ENCODE peak calls at places on chromosomes 5 and 9, in ten cellular contexts. One of them, this sample, is unnamed.

GRCh38 chr5:43309657-43310056 is 3.6 kb downstream of the HMGCS1 start:
- DNase-seq in GOT3: no peak
- DNase-seq in IMR-90: peak; percentile 10
- DNase-seq in activated T-cell treated with anti-CD3 and anti-CD28 coated beads, Interleukin-2, amount 50 U/mL, for 72 hours: no peak
- DNase-seq in EL: no peak
- DNase-seq in A549: no peak
- DNase-seq in immature natural killer cell: no peak
- DNase-seq in cardiac fibroblast: no peak
- DNase-seq in lung microvascular endothelial cell: no peak
- DNase-seq in CD8-positive, alpha-beta T cell: no peak
- DNase-seq in this sample: no peak

GRCh38 chr5:14463629-14464028 is 118.0 kb upstream of the OTULINL start:
- DNase-seq in lung microvascular endothelial cell: peak; percentile 70
- DNase-seq in GOT3: no peak
- DNase-seq in activated T-cell treated with anti-CD3 and anti-CD28 coated beads, Interleukin-2, amount 50 U/mL, for 72 hours: no peak
- DNase-seq in CD8-positive, alpha-beta T cell: no peak
- DNase-seq in immature natural killer cell: no peak
- DNase-seq in cardiac fibroblast: peak; percentile 78
- DNase-seq in EL: peak; percentile 73
- DNase-seq in IMR-90: peak; percentile 75
- DNase-seq in A549: peak; percentile 25
- DNase-seq in this sample: no peak

GRCh38 chr5:42564689-42565356 is 141.6 kb downstream of the GHR start:
- DNase-seq in A549: no peak
- DNase-seq in IMR-90: no peak
- DNase-seq in CD8-positive, alpha-beta T cell: no peak
- DNase-seq in lung microvascular endothelial cell: no peak
- DNase-seq in EL: no peak
- DNase-seq in immature natural killer cell: no peak
- DNase-seq in activated T-cell treated with anti-CD3 and anti-CD28 coated beads, Interleukin-2, amount 50 U/mL, for 72 hours: no peak
- DNase-seq in GOT3: no peak
- DNase-seq in cardiac fibroblast: no peak
- DNase-seq in this sample: no peak

GRCh38 chr5:159992566-159992965 is 16.4 kb upstream of the TTC1 start:
- DNase-seq in cardiac fibroblast: peak; percentile 58
- DNase-seq in activated T-cell treated with anti-CD3 and anti-CD28 coated beads, Interleukin-2, amount 50 U/mL, for 72 hours: no peak
- DNase-seq in EL: peak; percentile 26
- DNase-seq in immature natural killer cell: no peak
- DNase-seq in IMR-90: no peak
- DNase-seq in A549: no peak
- DNase-seq in GOT3: no peak
- DNase-seq in lung microvascular endothelial cell: no peak
- DNase-seq in CD8-positive, alpha-beta T cell: no peak
- DNase-seq in this sample: no peak

GRCh38 chr5:40477856-40478546 is 201.7 kb upstream of the PTGER4 start:
- DNase-seq in activated T-cell treated with anti-CD3 and anti-CD28 coated beads, Interleukin-2, amount 50 U/mL, for 72 hours: no peak
- DNase-seq in immature natural killer cell: no peak
- DNase-seq in A549: no peak
- DNase-seq in CD8-positive, alpha-beta T cell: no peak
- DNase-seq in EL: peak; percentile 93
- DNase-seq in lung microvascular endothelial cell: no peak
- DNase-seq in GOT3: no peak
- DNase-seq in cardiac fibroblast: peak; percentile 40
- DNase-seq in IMR-90: peak; percentile 29
- DNase-seq in this sample: no peak

GRCh38 chr9:37916471-37917314 is 12.8 kb upstream of the SLC25A51 start:
- DNase-seq in immature natural killer cell: no peak
- DNase-seq in lung microvascular endothelial cell: peak; percentile 75
- DNase-seq in EL: no peak
- DNase-seq in A549: no peak
- DNase-seq in CD8-positive, alpha-beta T cell: no peak
- DNase-seq in IMR-90: no peak
- DNase-seq in activated T-cell treated with anti-CD3 and anti-CD28 coated beads, Interleukin-2, amount 50 U/mL, for 72 hours: no peak
- DNase-seq in GOT3: no peak
- DNase-seq in cardiac fibroblast: peak; percentile 31
- DNase-seq in this sample: no peak

GRCh38 chr5:171438753-171439152 is 19.3 kb downstream of the FGF18 start:
- DNase-seq in lung microvascular endothelial cell: no peak
- DNase-seq in activated T-cell treated with anti-CD3 and anti-CD28 coated beads, Interleukin-2, amount 50 U/mL, for 72 hours: no peak
- DNase-seq in cardiac fibroblast: no peak
- DNase-seq in IMR-90: no peak
- DNase-seq in A549: no peak
- DNase-seq in EL: no peak
- DNase-seq in GOT3: no peak
- DNase-seq in CD8-positive, alpha-beta T cell: no peak
- DNase-seq in immature natural killer cell: no peak
- DNase-seq in this sample: no peak

GRCh38 chr5:159230657-159231056 is 21.3 kb upstream of the RNF145 start:
- DNase-seq in GOT3: no peak
- DNase-seq in IMR-90: no peak
- DNase-seq in A549: no peak
- DNase-seq in activated T-cell treated with anti-CD3 and anti-CD28 coated beads, Interleukin-2, amount 50 U/mL, for 72 hours: no peak
- DNase-seq in cardiac fibroblast: no peak
- DNase-seq in EL: no peak
- DNase-seq in lung microvascular endothelial cell: no peak
- DNase-seq in immature natural killer cell: no peak
- DNase-seq in CD8-positive, alpha-beta T cell: no peak
- DNase-seq in this sample: no peak

GRCh38 chr5:130720355-130720754 is 444.7 kb downstream of the HINT1 start:
- DNase-seq in immature natural killer cell: no peak
- DNase-seq in IMR-90: no peak
- DNase-seq in cardiac fibroblast: peak; percentile 71
- DNase-seq in A549: peak; percentile 23
- DNase-seq in EL: peak; percentile 9
- DNase-seq in GOT3: no peak
- DNase-seq in lung microvascular endothelial cell: peak; percentile 23
- DNase-seq in activated T-cell treated with anti-CD3 and anti-CD28 coated beads, Interleukin-2, amount 50 U/mL, for 72 hours: no peak
- DNase-seq in CD8-positive, alpha-beta T cell: no peak
- DNase-seq in this sample: peak; percentile 76

GRCh38 chr9:133393399-133393798 is 17.2 kb downstream of the STKLD1 start:
- DNase-seq in immature natural killer cell: no peak
- DNase-seq in GOT3: no peak
- DNase-seq in activated T-cell treated with anti-CD3 and anti-CD28 coated beads, Interleukin-2, amount 50 U/mL, for 72 hours: no peak
- DNase-seq in cardiac fibroblast: no peak
- DNase-seq in EL: no peak
- DNase-seq in A549: no peak
- DNase-seq in CD8-positive, alpha-beta T cell: no peak
- DNase-seq in IMR-90: no peak
- DNase-seq in lung microvascular endothelial cell: no peak
- DNase-seq in this sample: no peak

GRCh38 chr9:101635473-101635872 is 40.7 kb upstream of the PPP3R2 start:
- DNase-seq in lung microvascular endothelial cell: no peak
- DNase-seq in immature natural killer cell: no peak
- DNase-seq in EL: no peak
- DNase-seq in CD8-positive, alpha-beta T cell: no peak
- DNase-seq in A549: peak; percentile 14
- DNase-seq in IMR-90: no peak
- DNase-seq in GOT3: no peak
- DNase-seq in cardiac fibroblast: no peak
- DNase-seq in activated T-cell treated with anti-CD3 and anti-CD28 coated beads, Interleukin-2, amount 50 U/mL, for 72 hours: no peak
- DNase-seq in this sample: no peak

GRCh38 chr5:79020861-79021561 is 35.9 kb upstream of the ARSB start:
- DNase-seq in activated T-cell treated with anti-CD3 and anti-CD28 coated beads, Interleukin-2, amount 50 U/mL, for 72 hours: peak; percentile 38
- DNase-seq in lung microvascular endothelial cell: peak; percentile 70
- DNase-seq in CD8-positive, alpha-beta T cell: no peak
- DNase-seq in immature natural killer cell: no peak
- DNase-seq in EL: peak; percentile 80
- DNase-seq in GOT3: no peak
- DNase-seq in A549: peak; percentile 28
- DNase-seq in IMR-90: peak; percentile 78
- DNase-seq in cardiac fibroblast: peak; percentile 84
- DNase-seq in this sample: peak; percentile 49

GRCh38 chr9:117377046-117377445 is 37.8 kb downstream of the ASTN2 start:
- DNase-seq in lung microvascular endothelial cell: no peak
- DNase-seq in GOT3: no peak
- DNase-seq in CD8-positive, alpha-beta T cell: no peak
- DNase-seq in IMR-90: no peak
- DNase-seq in EL: no peak
- DNase-seq in activated T-cell treated with anti-CD3 and anti-CD28 coated beads, Interleukin-2, amount 50 U/mL, for 72 hours: no peak
- DNase-seq in cardiac fibroblast: no peak
- DNase-seq in A549: no peak
- DNase-seq in immature natural killer cell: no peak
- DNase-seq in this sample: no peak

GRCh38 chr9:99012957-99013512 is 69.3 kb downstream of the COL15A1 start:
- DNase-seq in EL: no peak
- DNase-seq in CD8-positive, alpha-beta T cell: no peak
- DNase-seq in IMR-90: no peak
- DNase-seq in A549: no peak
- DNase-seq in activated T-cell treated with anti-CD3 and anti-CD28 coated beads, Interleukin-2, amount 50 U/mL, for 72 hours: peak; percentile 40
- DNase-seq in immature natural killer cell: peak; percentile 54
- DNase-seq in lung microvascular endothelial cell: no peak
- DNase-seq in cardiac fibroblast: peak; percentile 66
- DNase-seq in GOT3: no peak
- DNase-seq in this sample: no peak

GRCh38 chr5:43396762-43397304 is 15.4 kb downstream of the CCL28 start:
- DNase-seq in EL: peak; percentile 35
- DNase-seq in immature natural killer cell: peak; percentile 70
- DNase-seq in activated T-cell treated with anti-CD3 and anti-CD28 coated beads, Interleukin-2, amount 50 U/mL, for 72 hours: peak; percentile 81
- DNase-seq in cardiac fibroblast: peak; percentile 28
- DNase-seq in lung microvascular endothelial cell: no peak
- DNase-seq in CD8-positive, alpha-beta T cell: peak; percentile 40
- DNase-seq in GOT3: no peak
- DNase-seq in IMR-90: no peak
- DNase-seq in A549: no peak
- DNase-seq in this sample: no peak

GRCh38 chr9:129726322-129727160 is 26.3 kb downstream of the PTGES start:
- DNase-seq in cardiac fibroblast: peak; percentile 80
- DNase-seq in immature natural killer cell: peak; percentile 17
- DNase-seq in lung microvascular endothelial cell: peak; percentile 56
- DNase-seq in EL: peak; percentile 83
- DNase-seq in CD8-positive, alpha-beta T cell: peak; percentile 18
- DNase-seq in A549: peak; percentile 97
- DNase-seq in GOT3: peak; percentile 25
- DNase-seq in IMR-90: peak; percentile 78
- DNase-seq in activated T-cell treated with anti-CD3 and anti-CD28 coated beads, Interleukin-2, amount 50 U/mL, for 72 hours: peak; percentile 79
- DNase-seq in this sample: peak; percentile 62

GRCh38 chr9:81772144-81772543 is 82.8 kb upstream of the TLE1 start:
- DNase-seq in EL: peak; percentile 72
- DNase-seq in GOT3: no peak
- DNase-seq in IMR-90: peak; percentile 49
- DNase-seq in CD8-positive, alpha-beta T cell: no peak
- DNase-seq in cardiac fibroblast: peak; percentile 34
- DNase-seq in activated T-cell treated with anti-CD3 and anti-CD28 coated beads, Interleukin-2, amount 50 U/mL, for 72 hours: no peak
- DNase-seq in immature natural killer cell: no peak
- DNase-seq in lung microvascular endothelial cell: no peak
- DNase-seq in A549: no peak
- DNase-seq in this sample: peak; percentile 6

GRCh38 chr9:128034821-128035764 is 32.0 kb downstream of the NAIF1 start:
- DNase-seq in lung microvascular endothelial cell: peak; percentile 86
- DNase-seq in A549: peak; percentile 89
- DNase-seq in activated T-cell treated with anti-CD3 and anti-CD28 coated beads, Interleukin-2, amount 50 U/mL, for 72 hours: peak; percentile 70
- DNase-seq in cardiac fibroblast: peak; percentile 90
- DNase-seq in GOT3: no peak
- DNase-seq in EL: peak; percentile 82
- DNase-seq in immature natural killer cell: peak; percentile 71
- DNase-seq in IMR-90: peak; percentile 71
- DNase-seq in CD8-positive, alpha-beta T cell: peak; percentile 29
- DNase-seq in this sample: peak; percentile 69

GRCh38 chr9:90578116-90578815 is 64.4 kb downstream of the DIRAS2 start:
- DNase-seq in lung microvascular endothelial cell: no peak
- DNase-seq in immature natural killer cell: no peak
- DNase-seq in IMR-90: no peak
- DNase-seq in EL: no peak
- DNase-seq in A549: no peak
- DNase-seq in CD8-positive, alpha-beta T cell: no peak
- DNase-seq in GOT3: no peak
- DNase-seq in cardiac fibroblast: no peak
- DNase-seq in activated T-cell treated with anti-CD3 and anti-CD28 coated beads, Interleukin-2, amount 50 U/mL, for 72 hours: no peak
- DNase-seq in this sample: no peak

GRCh38 chr9:122393284-122393983 is 22.6 kb downstream of the PTGS1 start:
- DNase-seq in EL: no peak
- DNase-seq in immature natural killer cell: no peak
- DNase-seq in IMR-90: no peak
- DNase-seq in GOT3: no peak
- DNase-seq in lung microvascular endothelial cell: no peak
- DNase-seq in cardiac fibroblast: no peak
- DNase-seq in activated T-cell treated with anti-CD3 and anti-CD28 coated beads, Interleukin-2, amount 50 U/mL, for 72 hours: no peak
- DNase-seq in CD8-positive, alpha-beta T cell: no peak
- DNase-seq in A549: no peak
- DNase-seq in this sample: no peak

GRCh38 chr5:9244417-9244816 is 301.5 kb downstream of the SEMA5A start:
- DNase-seq in cardiac fibroblast: no peak
- DNase-seq in activated T-cell treated with anti-CD3 and anti-CD28 coated beads, Interleukin-2, amount 50 U/mL, for 72 hours: no peak
- DNase-seq in lung microvascular endothelial cell: no peak
- DNase-seq in CD8-positive, alpha-beta T cell: no peak
- DNase-seq in immature natural killer cell: no peak
- DNase-seq in A549: no peak
- DNase-seq in EL: no peak
- DNase-seq in IMR-90: no peak
- DNase-seq in GOT3: no peak
- DNase-seq in this sample: no peak

GRCh38 chr9:7117676-7118561 is 360.1 kb downstream of the KDM4C start:
- DNase-seq in cardiac fibroblast: peak; percentile 88
- DNase-seq in IMR-90: peak; percentile 58
- DNase-seq in activated T-cell treated with anti-CD3 and anti-CD28 coated beads, Interleukin-2, amount 50 U/mL, for 72 hours: no peak
- DNase-seq in immature natural killer cell: no peak
- DNase-seq in GOT3: no peak
- DNase-seq in CD8-positive, alpha-beta T cell: no peak
- DNase-seq in A549: no peak
- DNase-seq in lung microvascular endothelial cell: no peak
- DNase-seq in EL: no peak
- DNase-seq in this sample: no peak

GRCh38 chr5:74313896-74314295 is 326.6 kb downstream of the ENC1 start:
- DNase-seq in A549: no peak
- DNase-seq in IMR-90: no peak
- DNase-seq in immature natural killer cell: no peak
- DNase-seq in CD8-positive, alpha-beta T cell: no peak
- DNase-seq in activated T-cell treated with anti-CD3 and anti-CD28 coated beads, Interleukin-2, amount 50 U/mL, for 72 hours: no peak
- DNase-seq in cardiac fibroblast: no peak
- DNase-seq in EL: no peak
- DNase-seq in lung microvascular endothelial cell: peak; percentile 34
- DNase-seq in GOT3: no peak
- DNase-seq in this sample: no peak

GRCh38 chr5:139849942-139850341 is 54.3 kb downstream of the PSD2 start:
- DNase-seq in A549: no peak
- DNase-seq in CD8-positive, alpha-beta T cell: no peak
- DNase-seq in lung microvascular endothelial cell: no peak
- DNase-seq in cardiac fibroblast: no peak
- DNase-seq in EL: no peak
- DNase-seq in immature natural killer cell: no peak
- DNase-seq in GOT3: no peak
- DNase-seq in IMR-90: no peak
- DNase-seq in activated T-cell treated with anti-CD3 and anti-CD28 coated beads, Interleukin-2, amount 50 U/mL, for 72 hours: no peak
- DNase-seq in this sample: no peak

GRCh38 chr5:72648511-72648910 is 141.3 kb upstream of the ZNF366 start:
- DNase-seq in IMR-90: peak; percentile 39
- DNase-seq in cardiac fibroblast: peak; percentile 9
- DNase-seq in lung microvascular endothelial cell: no peak
- DNase-seq in A549: no peak
- DNase-seq in immature natural killer cell: no peak
- DNase-seq in EL: no peak
- DNase-seq in activated T-cell treated with anti-CD3 and anti-CD28 coated beads, Interleukin-2, amount 50 U/mL, for 72 hours: no peak
- DNase-seq in CD8-positive, alpha-beta T cell: no peak
- DNase-seq in GOT3: no peak
- DNase-seq in this sample: no peak

GRCh38 chr9:131743501-131743900 is 3.6 kb upstream of the RAPGEF1 start:
- DNase-seq in CD8-positive, alpha-beta T cell: no peak
- DNase-seq in A549: no peak
- DNase-seq in EL: no peak
- DNase-seq in GOT3: no peak
- DNase-seq in activated T-cell treated with anti-CD3 and anti-CD28 coated beads, Interleukin-2, amount 50 U/mL, for 72 hours: no peak
- DNase-seq in lung microvascular endothelial cell: no peak
- DNase-seq in IMR-90: no peak
- DNase-seq in cardiac fibroblast: no peak
- DNase-seq in immature natural killer cell: no peak
- DNase-seq in this sample: no peak

GRCh38 chr5:132663771-132664695 is 6.1 kb downstream of the IL13 start:
- DNase-seq in CD8-positive, alpha-beta T cell: no peak
- DNase-seq in GOT3: no peak
- DNase-seq in activated T-cell treated with anti-CD3 and anti-CD28 coated beads, Interleukin-2, amount 50 U/mL, for 72 hours: peak; percentile 42
- DNase-seq in EL: no peak
- DNase-seq in IMR-90: no peak
- DNase-seq in immature natural killer cell: no peak
- DNase-seq in lung microvascular endothelial cell: no peak
- DNase-seq in cardiac fibroblast: no peak
- DNase-seq in A549: no peak
- DNase-seq in this sample: no peak

GRCh38 chr5:95327211-95327610 is 42.3 kb upstream of the MCTP1 start:
- DNase-seq in A549: no peak
- DNase-seq in GOT3: no peak
- DNase-seq in activated T-cell treated with anti-CD3 and anti-CD28 coated beads, Interleukin-2, amount 50 U/mL, for 72 hours: no peak
- DNase-seq in EL: no peak
- DNase-seq in immature natural killer cell: no peak
- DNase-seq in IMR-90: no peak
- DNase-seq in cardiac fibroblast: no peak
- DNase-seq in CD8-positive, alpha-beta T cell: no peak
- DNase-seq in lung microvascular endothelial cell: peak; percentile 13
- DNase-seq in this sample: no peak